ENCODE peak calls at places on chromosomes 2 and 18, in eight cellular contexts. V, M, P, D, X, B, L and Y are unnamed samples.

GRCh38 chr2:127415593-127416485 is 2.4 kb upstream of the PROC start:
- DNase-seq in V (peak), M (peak), P (peak), D (no peak), X (no peak), B (peak), L (no peak), Y (peak)

GRCh38 chr2:226742346-226742745 is 57.3 kb downstream of the IRS1 start:
- DNase-seq in V (peak), M (peak), P (no peak), D (no peak), X (no peak), B (no peak), L (peak), Y (peak)

GRCh38 chr2:201880620-201881381 is 74.5 kb downstream of the CDK15 start:
- DNase-seq in V (no peak), M (peak), P (peak), D (peak), X (no peak), B (no peak), L (no peak), Y (peak)

GRCh38 chr2:69559696-69560482 is 83.7 kb downstream of the AAK1 start:
- DNase-seq in V (no peak), M (no peak), P (peak), D (no peak), X (peak), B (peak), L (peak), Y (peak)

GRCh38 chr2:236663267-236663666 is 93.6 kb downstream of the ACKR3 start:
- DNase-seq in V (peak), M (peak), P (no peak), D (peak), X (no peak), B (no peak), L (peak), Y (peak)

GRCh38 chr2:72895759-72896281 is 8.6 kb downstream of the SPR start:
- DNase-seq in V (no peak), M (peak), P (no peak), D (no peak), X (no peak), B (no peak), L (peak), Y (no peak)

GRCh38 chr2:159086332-159086731 is 117.9 kb downstream of the TANC1 start:
- DNase-seq in V (no peak), M (peak), P (no peak), D (no peak), X (no peak), B (no peak), L (peak), Y (no peak)

GRCh38 chr2:46230115-46230571 is 67.1 kb upstream of the EPAS1 start:
- DNase-seq in V (peak), M (peak), P (no peak), D (no peak), X (peak), B (peak), L (no peak), Y (peak)

GRCh38 chr2:238771193-238771592 is 76.7 kb upstream of the TWIST2 start:
- DNase-seq in V (no peak), M (no peak), P (no peak), D (no peak), X (peak), B (no peak), L (peak), Y (peak)

GRCh38 chr2:219418570-219419189 is 503 bp downstream of the DES start:
- DNase-seq in V (no peak), M (no peak), P (no peak), D (no peak), X (no peak), B (no peak), L (no peak), Y (no peak)
- H3K4me3 ChIP-seq in V (peak), M (peak), P (no peak), D (peak), X (no peak), B (no peak), L (peak), Y (no peak)

GRCh38 chr18:50674307-50674706 is 114.4 kb downstream of the MAPK4 start:
- DNase-seq in V (peak), M (peak), P (no peak), D (no peak), X (no peak), B (no peak), L (no peak), Y (no peak)
- TF ChIP-seq CTCF in V (no peak), M (no peak), P (no peak), D (no peak), X (no peak), B (no peak), L (no peak), Y (no peak)

GRCh38 chr2:8522682-8523081 is 159.2 kb upstream of the ID2 start:
- DNase-seq in V (no peak), M (no peak), P (no peak), D (no peak), X (no peak), B (no peak), L (no peak), Y (no peak)
- H3K4me3 ChIP-seq in V (no peak), M (no peak), P (no peak), D (no peak), X (no peak), B (no peak), L (no peak), Y (no peak)

GRCh38 chr2:138476940-138477339 is 24.6 kb upstream of the SPOPL start:
- DNase-seq in V (no peak), M (no peak), P (no peak), D (no peak), X (peak), B (no peak), L (no peak), Y (no peak)
- TF ChIP-seq CTCF in V (no peak), M (no peak), P (no peak), D (no peak), X (peak), B (no peak), L (no peak), Y (no peak)

GRCh38 chr18:55407191-55407590 is 180.8 kb downstream of the TCF4 start:
- DNase-seq in V (no peak), M (no peak), P (no peak), D (no peak), X (no peak), B (no peak), L (no peak), Y (no peak)
- H3K4me3 ChIP-seq in V (no peak), M (no peak), P (no peak), D (no peak), X (no peak), B (no peak), L (no peak), Y (peak)

GRCh38 chr2:11044201-11044600 is 111.1 kb upstream of the SLC66A3 start:
- DNase-seq in V (no peak), M (no peak), P (no peak), D (no peak), X (no peak), B (no peak), L (no peak), Y (no peak)
- TF ChIP-seq CTCF in V (no peak), M (no peak), P (no peak), D (no peak), X (no peak), B (no peak), L (no peak), Y (no peak)

GRCh38 chr2:187504312-187504921 is 49.8 kb downstream of the TFPI start:
- DNase-seq in V (no peak), M (no peak), P (no peak), D (no peak), X (no peak), B (no peak), L (no peak), Y (no peak)

GRCh38 chr2:187505064-187505672 is 49.1 kb downstream of the TFPI start:
- DNase-seq in V (no peak), M (no peak), P (no peak), D (no peak), X (no peak), B (no peak), L (no peak), Y (no peak)

GRCh38 chr2:187500585-187501359 is 52.7 kb upstream of the CALCRL start:
- DNase-seq in V (no peak), M (no peak), P (peak), D (no peak), X (peak), B (peak), L (peak), Y (peak)

GRCh38 chr2:187499941-187500532 is 52.0 kb upstream of the CALCRL start:
- DNase-seq in V (peak), M (no peak), P (peak), D (no peak), X (peak), B (peak), L (peak), Y (peak)

GRCh38 chr2:187502467-187502866 is 51.8 kb downstream of the TFPI start:
- DNase-seq in V (no peak), M (no peak), P (no peak), D (no peak), X (no peak), B (no peak), L (no peak), Y (no peak)
- H3K4me3 ChIP-seq in V (no peak), M (no peak), P (no peak), D (no peak), X (no peak), B (no peak), L (no peak), Y (no peak)